ENCODE peak calls at places on chromosome 16, in eight cellular contexts. F, J, B, K, H, I, V and G are unnamed samples.

GRCh38 chr16:16915771-16916170 is 536.8 kb downstream of the NPIPA7 start:
- DNase-seq in F (no peak), J (no peak), B (no peak), K (no peak), H (no peak), I (no peak), V (no peak), G (no peak)

GRCh38 chr16:19375561-19376158 is 42.0 kb upstream of the TMC5 start:
- DNase-seq in F (peak), J (peak), B (peak), K (peak), H (no peak), I (peak), V (peak), G (peak)

GRCh38 chr16:89826531-89827382 is 1.5 kb upstream of the SPIRE2 start:
- DNase-seq in F (no peak), J (no peak), B (no peak), K (no peak), H (no peak), I (no peak), V (no peak), G (no peak)

GRCh38 chr16:87129771-87130170 is 187.4 kb downstream of the C16orf95 start:
- DNase-seq in F (no peak), J (no peak), B (no peak), K (no peak), H (no peak), I (peak), V (no peak), G (no peak)

GRCh38 chr16:67419502-67419901 is 3.2 kb upstream of the ZDHHC1 start:
- DNase-seq in F (no peak), J (no peak), B (no peak), K (no peak), H (no peak), I (no peak), V (no peak), G (no peak)

GRCh38 chr16:65392831-65393565 is 271.1 kb upstream of the CDH11 start:
- DNase-seq in F (no peak), J (no peak), B (no peak), K (no peak), H (no peak), I (peak), V (no peak), G (no peak)

GRCh38 chr16:69727916-69728270 is 1.5 kb upstream of the NQO1 start:
- DNase-seq in F (no peak), J (peak), B (no peak), K (no peak), H (no peak), I (no peak), V (no peak), G (no peak)

GRCh38 chr16:59758848-59759247 is 1024.7 kb upstream of the GOT2 start:
- DNase-seq in F (no peak), J (no peak), B (no peak), K (no peak), H (no peak), I (no peak), V (no peak), G (no peak)

GRCh38 chr16:15907863-15908478 is 19.6 kb upstream of the CEP20 start:
- DNase-seq in F (peak), J (peak), B (no peak), K (no peak), H (no peak), I (peak), V (peak), G (peak)

GRCh38 chr16:4790261-4790660 is 2.1 kb upstream of the SEPTIN12 start:
- DNase-seq in F (no peak), J (no peak), B (no peak), K (no peak), H (no peak), I (no peak), V (no peak), G (no peak)

GRCh38 chr16:19168173-19169080 is at the start of gene SYT17:
- DNase-seq in F (no peak), J (peak), B (peak), K (peak), H (no peak), I (no peak), V (no peak), G (peak)

GRCh38 chr16:4679854-4680636 is 13.3 kb upstream of the NUDT16L1 start:
- DNase-seq in F (no peak), J (no peak), B (no peak), K (no peak), H (no peak), I (peak), V (peak), G (no peak)

GRCh38 chr16:50591800-50592771 is 43.9 kb downstream of the NKD1 start:
- DNase-seq in F (no peak), J (peak), B (no peak), K (peak), H (no peak), I (no peak), V (no peak), G (no peak)

GRCh38 chr16:63005356-63005755 is 969.1 kb upstream of the CDH8 start:
- DNase-seq in F (no peak), J (no peak), B (no peak), K (no peak), H (no peak), I (no peak), V (no peak), G (no peak)

GRCh38 chr16:1272453-1273198 is 16.8 kb downstream of the TPSD1 start:
- DNase-seq in F (no peak), J (no peak), B (no peak), K (no peak), H (no peak), I (no peak), V (no peak), G (no peak)

GRCh38 chr16:88453621-88454314 is 688 bp downstream of the ZFPM1 start:
- DNase-seq in F (no peak), J (no peak), B (peak), K (no peak), H (no peak), I (no peak), V (peak), G (no peak)

GRCh38 chr16:86222965-86223551 is 287.3 kb upstream of the FOXF1 start:
- DNase-seq in F (no peak), J (no peak), B (no peak), K (no peak), H (no peak), I (peak), V (no peak), G (no peak)

GRCh38 chr16:82323171-82323570 is 153.1 kb upstream of the MPHOSPH6 start:
- DNase-seq in F (no peak), J (no peak), B (no peak), K (no peak), H (no peak), I (no peak), V (no peak), G (no peak)

GRCh38 chr16:17827313-17827712 is 356.6 kb upstream of the XYLT1 start:
- DNase-seq in F (no peak), J (no peak), B (no peak), K (no peak), H (no peak), I (no peak), V (no peak), G (no peak)

GRCh38 chr16:87056083-87056482 is 261.1 kb downstream of the C16orf95 start:
- DNase-seq in F (no peak), J (no peak), B (no peak), K (no peak), H (no peak), I (peak), V (no peak), G (no peak)

GRCh38 chr16:73399997-73400396 is 352.1 kb upstream of the ZFHX3 start:
- DNase-seq in F (no peak), J (no peak), B (no peak), K (no peak), H (no peak), I (no peak), V (no peak), G (no peak)

GRCh38 chr16:17832738-17833137 is 362.0 kb upstream of the XYLT1 start:
- DNase-seq in F (no peak), J (no peak), B (no peak), K (no peak), H (no peak), I (no peak), V (no peak), G (no peak)

GRCh38 chr16:18796377-18796776 is 5.0 kb downstream of the ARL6IP1 start:
- DNase-seq in F (no peak), J (no peak), B (no peak), K (no peak), H (no peak), I (no peak), V (no peak), G (no peak)

GRCh38 chr16:10386517-10387377 is 886 bp downstream of the ATF7IP2 start:
- DNase-seq in F (no peak), J (no peak), B (no peak), K (no peak), H (no peak), I (no peak), V (no peak), G (no peak)

GRCh38 chr16:23835390-23836077 is at the start of gene PRKCB:
- DNase-seq in F (peak), J (no peak), B (peak), K (peak), H (peak), I (no peak), V (peak), G (peak)

GRCh38 chr16:2437032-2437790 is 8.0 kb downstream of the CCNF start:
- DNase-seq in F (no peak), J (no peak), B (no peak), K (no peak), H (no peak), I (no peak), V (no peak), G (no peak)

GRCh38 chr16:60645541-60645940 is 1390.7 kb downstream of the CDH8 start:
- DNase-seq in F (no peak), J (no peak), B (no peak), K (no peak), H (no peak), I (no peak), V (no peak), G (no peak)

GRCh38 chr16:85750021-85750826 is 672 bp downstream of the C16orf74 start:
- DNase-seq in F (no peak), J (no peak), B (peak), K (no peak), H (no peak), I (no peak), V (peak), G (peak)

GRCh38 chr16:64964126-64964540 is 157.7 kb downstream of the CDH11 start:
- DNase-seq in F (no peak), J (no peak), B (no peak), K (no peak), H (no peak), I (peak), V (no peak), G (no peak)

GRCh38 chr16:3074860-3075545 is 9.6 kb downstream of the IL32 start:
- DNase-seq in F (no peak), J (no peak), B (no peak), K (no peak), H (no peak), I (no peak), V (peak), G (no peak)

GRCh38 chr16:4500283-4500682 is 24.1 kb downstream of the HMOX2 start:
- DNase-seq in F (no peak), J (no peak), B (no peak), K (peak), H (no peak), I (peak), V (peak), G (no peak)

GRCh38 chr16:26816885-26817571 is 249.7 kb upstream of the C16orf82 start:
- DNase-seq in F (no peak), J (no peak), B (no peak), K (no peak), H (no peak), I (no peak), V (peak), G (no peak)

GRCh38 chr16:84565669-84566495 is 52.0 kb downstream of the COTL1 start:
- DNase-seq in F (no peak), J (no peak), B (no peak), K (no peak), H (no peak), I (no peak), V (no peak), G (no peak)

GRCh38 chr16:1152651-1153259 is at the start of gene CACNA1H:
- DNase-seq in F (no peak), J (no peak), B (peak), K (no peak), H (no peak), I (no peak), V (peak), G (no peak)

GRCh38 chr16:27264151-27264550 is 4.4 kb downstream of the NSMCE1 start:
- DNase-seq in F (no peak), J (no peak), B (no peak), K (no peak), H (no peak), I (peak), V (no peak), G (no peak)